ENCODE peak calls at places on chromosomes 3 and 15, in four cellular contexts. I is OCI-LY7, B is endothelial cell, N is GM20000. K is an unnamed sample.

GRCh38 chr3:169891886-169892285 is 19.5 kb upstream of the SAMD7 start:
- DNase-seq in I (no peak), B (no peak), N (no peak), K (no peak)

GRCh38 chr3:155741598-155741997 is 3.3 kb downstream of the PLCH1 start:
- DNase-seq in I (no peak), B (no peak), N (no peak), K (no peak)

GRCh38 chr3:83011471-83011870 is 1250.0 kb upstream of the GBE1 start:
- DNase-seq in I (no peak), B (no peak), N (no peak), K (no peak)

GRCh38 chr3:141231923-141232861 is 567 bp downstream of the PXYLP1 start:
- DNase-seq in I (no peak), B (peak), N (peak), K (peak)

GRCh38 chr15:101479851-101480612 is 9.5 kb downstream of the PCSK6 start:
- DNase-seq in I (no peak), B (no peak), N (no peak), K (no peak)

GRCh38 chr3:13234155-13234505 is 160.9 kb upstream of the IQSEC1 start:
- DNase-seq in I (no peak), B (no peak), N (no peak), K (no peak)

GRCh38 chr3:172268896-172269295 is 179.4 kb downstream of the GHSR start:
- DNase-seq in I (no peak), B (no peak), N (no peak), K (no peak)

GRCh38 chr3:194380300-194380699 is 10.8 kb upstream of the LRRC15 start:
- DNase-seq in I (no peak), B (no peak), N (no peak), K (no peak)

GRCh38 chr15:34039506-34040123 is 611 bp upstream of the AVEN start:
- DNase-seq in I (peak), B (no peak), N (peak), K (no peak)

DNA sequence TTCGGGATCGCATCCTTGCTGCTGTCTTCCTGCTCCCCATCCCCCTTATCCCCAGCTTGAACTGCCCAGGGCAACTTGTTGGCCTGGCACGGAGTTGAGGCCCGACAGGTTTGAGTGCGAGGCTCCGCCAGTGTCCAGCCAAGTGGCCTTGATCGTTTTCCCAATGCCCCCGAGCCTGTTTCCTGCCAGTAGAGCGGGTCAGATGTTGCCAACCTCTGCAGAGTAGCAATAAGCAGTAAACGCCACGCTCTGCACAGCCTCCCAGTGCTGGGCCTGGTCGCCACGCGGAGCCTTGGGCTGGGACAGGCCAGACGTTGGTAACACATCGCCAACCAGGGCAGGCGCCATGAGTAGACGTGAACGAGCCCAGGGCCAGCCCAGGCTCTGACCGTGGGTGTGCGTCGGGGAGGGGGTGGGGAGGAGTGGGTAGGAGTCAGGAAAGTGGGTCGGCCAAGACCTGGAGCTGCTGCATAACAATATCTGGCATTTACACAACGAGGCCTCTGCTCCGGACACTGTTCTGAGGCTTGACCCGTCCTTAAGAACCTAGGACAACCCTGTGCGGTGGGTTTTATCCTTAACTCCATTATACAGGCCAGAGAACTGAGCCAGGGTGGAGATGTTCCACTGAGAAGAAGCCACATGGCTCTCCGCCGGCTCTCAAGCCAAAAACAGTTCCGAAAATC is 444 bp upstream of the ABHD14A start:
- DNase-seq in I (no peak), B (no peak), N (no peak), K (no peak)
- TF ChIP-seq CTCF in I (peak), B (peak), N (no peak), K (no peak)

DNA sequence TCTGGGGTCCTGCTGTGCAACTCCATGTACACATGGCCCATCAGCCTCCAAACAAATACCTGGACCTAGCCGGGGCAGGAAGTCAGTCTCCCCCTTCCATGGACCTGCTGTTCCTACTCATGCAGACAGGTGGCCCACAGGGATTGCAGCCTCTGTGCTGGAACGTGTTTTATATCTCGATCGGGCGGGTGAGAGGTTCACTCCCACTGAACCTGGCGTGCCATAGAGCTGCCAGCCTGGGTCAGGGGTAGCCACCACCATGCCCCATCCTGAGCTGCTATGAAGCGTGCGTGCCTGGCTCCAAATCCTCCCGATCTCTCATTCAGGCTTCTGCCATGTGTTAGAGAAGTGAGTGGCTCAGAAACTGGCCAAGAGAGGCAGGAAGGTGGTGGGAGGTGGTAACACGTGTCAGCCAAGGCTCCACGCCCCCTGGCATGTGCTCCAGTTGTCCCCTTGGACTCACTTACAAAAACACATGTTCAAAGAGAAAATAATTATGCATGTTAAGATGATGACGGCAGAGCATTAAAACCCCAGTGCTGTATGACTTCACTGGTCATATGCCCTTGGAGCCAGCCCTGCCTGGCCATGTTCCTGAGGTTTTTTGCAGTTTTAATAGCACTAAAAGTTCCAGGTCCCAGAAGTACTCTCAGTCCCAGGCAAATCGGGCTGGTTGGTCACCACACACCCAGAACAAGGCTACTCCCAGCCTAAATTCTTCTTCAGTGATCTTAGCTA is 30.6 kb downstream of the CTSH start:
- DNase-seq in I (no peak), B (no peak), N (no peak), K (peak)
- TF ChIP-seq CTCF in I (peak), B (peak), N (no peak), K (peak)

GRCh38 chr15:85858586-85859375 is 64.1 kb upstream of the KLHL25 start:
- DNase-seq in I (peak), B (peak), N (peak), K (peak)

GRCh38 chr15:85849946-85850345 is 55.2 kb upstream of the KLHL25 start:
- DNase-seq in I (no peak), B (no peak), N (no peak), K (no peak)

GRCh38 chr15:85854345-85855097 is 59.8 kb upstream of the KLHL25 start:
- DNase-seq in I (peak), B (peak), N (peak), K (no peak)

DNA sequence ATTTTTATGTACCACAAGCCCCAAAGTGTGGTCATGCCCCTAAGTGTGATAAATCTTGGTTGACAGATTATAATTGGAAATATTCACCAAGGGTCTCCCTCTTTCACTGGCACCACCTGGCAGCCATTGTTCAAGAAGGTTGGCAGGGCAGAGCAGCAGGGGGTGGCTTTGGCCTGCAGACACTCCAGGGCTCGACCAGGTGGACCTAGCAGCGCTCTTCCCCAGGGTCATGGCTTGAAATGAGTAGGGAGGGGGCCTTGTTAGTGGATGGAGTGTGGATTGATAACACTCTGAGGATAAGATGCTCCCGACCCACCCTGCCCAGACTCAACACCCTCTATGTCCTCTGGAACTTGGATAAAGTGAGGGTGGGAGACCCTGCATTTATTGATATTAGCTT is 58.2 kb upstream of the KLHL25 start:
- DNase-seq in I (no peak), B (no peak), N (no peak), K (no peak)
- TF ChIP-seq CTCF in I (no peak), B (no peak), N (no peak), K (no peak)

GRCh38 chr15:85760531-85761371 is 34.0 kb downstream of the KLHL25 start:
- DNase-seq in I (no peak), B (no peak), N (peak), K (no peak)
- TF ChIP-seq CTCF in I (peak), B (no peak), N (peak), K (no peak)

DNA sequence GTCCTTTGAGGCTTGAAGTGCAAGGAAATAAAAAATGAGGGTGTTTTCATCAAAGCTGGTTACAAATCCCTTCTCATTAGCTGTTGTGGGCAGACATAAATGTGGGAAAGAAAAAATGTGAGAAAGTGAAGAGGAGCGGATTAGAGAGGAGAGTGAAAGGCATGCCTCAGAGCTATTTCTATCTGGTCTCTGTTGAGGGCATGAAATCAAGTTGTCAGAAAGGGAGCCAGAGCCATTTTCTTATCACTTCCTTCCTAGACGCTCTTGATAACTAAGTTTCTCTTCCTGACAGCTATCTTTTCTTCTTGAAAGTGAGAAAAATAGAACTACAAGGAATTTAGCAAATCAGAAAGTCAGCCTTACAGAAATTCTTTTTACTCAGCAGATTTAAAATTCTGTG is 20.8 kb upstream of the CAPN3 start:
- DNase-seq in I (no peak), B (no peak), N (no peak), K (no peak)
- TF ChIP-seq CTCF in I (no peak), B (no peak), N (no peak), K (no peak)

GRCh38 chr3:188283347-188283746 is 129.4 kb downstream of the LPP start:
- DNase-seq in I (peak), B (no peak), N (no peak), K (no peak)
- TF ChIP-seq CTCF in I (peak), B (no peak), N (no peak), K (no peak)

DNA sequence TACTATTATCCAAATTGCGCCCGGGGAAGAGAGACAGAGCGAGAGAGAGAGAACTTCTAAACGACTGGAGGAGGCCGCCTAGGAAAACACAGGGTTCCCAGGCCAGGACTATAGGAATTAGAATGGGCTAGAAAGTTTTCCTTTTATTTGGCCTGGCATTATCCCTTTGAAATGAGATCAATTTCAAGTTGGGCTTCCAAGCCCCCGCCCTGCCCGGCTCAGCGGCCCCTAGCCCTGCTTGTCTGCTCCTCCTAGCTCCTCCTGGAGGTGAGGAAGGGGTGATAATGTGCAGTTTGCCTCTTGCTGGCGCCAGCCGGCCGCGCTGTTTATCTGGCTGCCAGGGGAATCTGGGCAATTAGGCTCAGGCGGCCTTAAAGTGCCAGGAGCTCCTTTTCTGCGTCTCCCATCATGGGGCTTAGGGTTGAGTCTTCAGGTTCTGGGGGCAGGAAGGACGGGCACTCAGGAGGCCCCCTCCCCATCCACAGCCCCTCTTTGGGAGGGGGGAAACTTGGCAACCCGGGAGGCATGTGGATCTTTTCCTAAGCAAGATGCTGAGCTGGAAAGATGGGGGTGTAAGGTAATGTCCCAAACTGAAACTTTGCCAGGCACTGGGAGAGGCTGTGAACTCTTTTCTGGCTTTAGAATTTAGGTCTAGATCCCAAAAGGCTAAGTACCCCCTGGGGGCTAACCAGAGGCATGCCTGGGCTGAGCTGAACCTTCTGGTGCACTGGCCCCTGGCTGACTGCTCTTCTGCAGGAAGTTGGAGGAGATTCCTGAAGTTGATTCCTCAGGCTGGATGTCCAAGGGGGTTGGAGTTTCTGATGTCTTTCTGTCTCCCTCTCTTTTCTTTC is 5.5 kb downstream of the SMAD6 start:
- DNase-seq in I (no peak), B (peak), N (no peak), K (no peak)
- TF ChIP-seq CTCF in I (no peak), B (no peak), N (no peak), K (peak)

K was measured in osteocyte.